ENCODE peak calls at places on chromosomes 6 and 20, in five cellular contexts. C is fibroblast of lung, U is left ventricle myocardium inferior, G is aorta, L is OCI-LY7. P is an unnamed sample.
A peak's percentile ranks its signal among the peaks of the same experiment; 100 is the strongest.

GRCh38 chr6:131949615-131949908 is 1.6 kb downstream of the CCN2 start:
- DNase-seq in L (no peak), G (no peak), U (no peak), C (peak; percentile 92), P (peak; percentile 83)

GRCh38 chr6:108165714-108166663 is at the start of gene NR2E1:
- DNase-seq in U (no peak), G (no peak), L (no peak), C (peak; percentile 14), P (peak; percentile 41)

GRCh38 chr6:3075522-3076113 is 7.3 kb downstream of the RIPK1 start:
- DNase-seq in G (no peak), U (no peak), C (no peak), L (peak; percentile 60), P (no peak)

GRCh38 chr6:3026811-3027626 is 27.3 kb downstream of the NQO2 start:
- DNase-seq in U (no peak), C (peak; percentile 41), G (no peak), L (peak; percentile 92), P (no peak)

GRCh38 chr6:3031857-3032256 is 32.2 kb downstream of the NQO2 start:
- DNase-seq in C (no peak), L (peak; percentile 80), U (no peak), G (no peak), P (no peak)

GRCh38 chr20:11379257-11380011 is 538.3 kb upstream of the BTBD3 start:
- DNase-seq in C (no peak), U (no peak), G (no peak), L (no peak), P (no peak)

GRCh38 chr6:148520109-148520841 is 177.6 kb downstream of the SASH1 start:
- DNase-seq in G (no peak), L (peak; percentile 85), C (no peak), U (no peak), P (no peak)

GRCh38 chr6:33691456-33692077 is 19.9 kb downstream of the UQCC2 start:
- DNase-seq in G (no peak), C (no peak), L (no peak), U (no peak), P (no peak)

GRCh38 chr20:62376112-62377063 is 9.3 kb upstream of the LAMA5 start:
- DNase-seq in U (no peak), C (peak; percentile 49), L (no peak), G (peak; percentile 80), P (no peak)

GRCh38 chr6:17173071-17173470 is 71.2 kb downstream of the STMND1 start:
- DNase-seq in U (no peak), L (no peak), G (no peak), C (peak; percentile 35), P (no peak)

GRCh38 chr6:116876635-116877611 is at the start of gene RFX6:
- DNase-seq in U (no peak), L (no peak), C (no peak), G (no peak), P (no peak)

GRCh38 chr6:120493483-120493882 is 840.8 kb downstream of the TBC1D32 start:
- DNase-seq in C (no peak), L (no peak), U (no peak), G (no peak), P (no peak)

GRCh38 chr6:408599-409102 is 17.1 kb downstream of the IRF4 start:
- DNase-seq in L (peak; percentile 30), G (peak; percentile 86), U (no peak), C (peak; percentile 32), P (no peak)

GRCh38 chr20:34311118-34312023 is 8.2 kb upstream of the AHCY start:
- DNase-seq in C (no peak), U (no peak), G (peak; percentile 55), L (no peak), P (no peak)

GRCh38 chr6:48388045-48388444 is 277.0 kb upstream of the PTCHD4 start:
- DNase-seq in C (no peak), U (no peak), L (no peak), G (no peak), P (no peak)

GRCh38 chr6:101722991-101723579 is 329.6 kb downstream of the GRIK2 start:
- DNase-seq in L (no peak), C (peak; percentile 89), U (no peak), G (no peak), P (peak; percentile 90)

GRCh38 chr6:44117397-44118128 is 9.7 kb downstream of the MRPL14 start:
- DNase-seq in L (no peak), C (peak; percentile 84), G (no peak), U (no peak), P (peak; percentile 91)

GRCh38 chr20:19774086-19774933 is 16.3 kb downstream of the RIN2 start:
- DNase-seq in C (no peak), L (no peak), G (no peak), U (no peak), P (no peak)

GRCh38 chr20:33387177-33387576 is 14.1 kb downstream of the CDK5RAP1 start:
- DNase-seq in L (no peak), G (no peak), C (peak; percentile 78), U (peak; percentile 26), P (no peak)

GRCh38 chr6:142913511-142914047 is 31.4 kb downstream of the HIVEP2 start:
- DNase-seq in L (peak; percentile 88), C (no peak), U (no peak), G (no peak), P (no peak)

GRCh38 chr20:18304618-18305017 is 16.3 kb downstream of the ZNF133 start:
- DNase-seq in C (no peak), L (no peak), U (no peak), G (no peak), P (no peak)

GRCh38 chr6:37776546-37776945 is 43.0 kb upstream of the ZFAND3 start:
- DNase-seq in G (no peak), L (no peak), C (no peak), U (no peak), P (no peak)

GRCh38 chr20:59381658-59382057 is 81.2 kb downstream of the EDN3 start:
- DNase-seq in U (no peak), L (no peak), C (no peak), G (no peak), P (no peak)

GRCh38 chr6:69789573-69789972 is 7.2 kb downstream of the LMBRD1 start:
- DNase-seq in G (no peak), L (no peak), C (no peak), U (no peak), P (no peak)

GRCh38 chr20:38143646-38144554 is 21.2 kb downstream of the TGM2 start:
- DNase-seq in G (peak; percentile 90), U (no peak), L (no peak), C (peak; percentile 95), P (peak; percentile 97)

GRCh38 chr6:164579035-164579434 is 730.4 kb downstream of the C6orf118 start:
- DNase-seq in U (no peak), G (no peak), C (no peak), L (no peak), P (no peak)

GRCh38 chr20:56202493-56203077 is 45.9 kb upstream of the MC3R start:
- DNase-seq in U (no peak), C (no peak), G (no peak), L (peak; percentile 1), P (peak; percentile 20)

GRCh38 chr6:109393882-109394281 is 11.6 kb upstream of the CD164 start:
- DNase-seq in L (no peak), G (no peak), U (no peak), C (no peak), P (peak; percentile 73)

GRCh38 chr6:52534966-52535390 is 41.9 kb downstream of the TRAM2 start:
- DNase-seq in C (no peak), U (no peak), G (no peak), L (peak; percentile 36), P (no peak)

GRCh38 chr20:4082406-4083102 is 67.2 kb upstream of the RNF24 start:
- DNase-seq in L (no peak), C (peak; percentile 83), U (peak; percentile 35), G (peak; percentile 69), P (peak; percentile 50)

DNA sequence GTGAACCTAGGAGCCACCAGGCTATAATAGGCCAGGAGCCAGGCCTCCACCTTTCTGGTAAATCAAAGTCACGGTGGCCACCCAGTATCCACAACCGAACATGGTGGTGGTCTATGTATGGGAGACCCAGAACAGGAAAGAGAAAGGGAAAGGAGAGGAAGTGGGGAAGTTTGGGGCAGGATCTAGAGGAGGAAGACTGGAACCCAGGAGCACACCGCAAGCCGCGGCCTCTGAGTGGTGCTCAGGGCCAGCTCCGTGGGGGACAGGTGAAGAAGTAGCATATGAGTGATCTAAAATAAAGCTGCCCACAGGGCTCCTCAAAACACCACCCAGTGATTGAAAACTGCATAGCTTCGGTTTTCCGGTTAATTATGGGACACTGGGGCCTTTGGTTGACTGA is 214.8 kb downstream of the ZDHHC14 start:
- DNase-seq in C (no peak), U (no peak), G (no peak), L (no peak), P (no peak)
- H3K27ac ChIP-seq in C (no peak overlapping the region), U (no peak overlapping the region), G (no peak overlapping the region), L (no peak overlapping the region), P (no peak overlapping the region)

GRCh38 chr6:27518881-27519795 is 46.2 kb upstream of the ZNF184 start:
- DNase-seq in U (peak; percentile 33), G (peak; percentile 60), C (peak; percentile 86), L (peak; percentile 73), P (peak; percentile 93)
- H3K27ac ChIP-seq in U (peak overlapping the region; percentile 77), G (peak overlapping the region; percentile 93), C (peak overlapping the region; percentile 71), L (peak overlapping the region; percentile 31), P (peak overlapping the region; percentile 64)

DNA sequence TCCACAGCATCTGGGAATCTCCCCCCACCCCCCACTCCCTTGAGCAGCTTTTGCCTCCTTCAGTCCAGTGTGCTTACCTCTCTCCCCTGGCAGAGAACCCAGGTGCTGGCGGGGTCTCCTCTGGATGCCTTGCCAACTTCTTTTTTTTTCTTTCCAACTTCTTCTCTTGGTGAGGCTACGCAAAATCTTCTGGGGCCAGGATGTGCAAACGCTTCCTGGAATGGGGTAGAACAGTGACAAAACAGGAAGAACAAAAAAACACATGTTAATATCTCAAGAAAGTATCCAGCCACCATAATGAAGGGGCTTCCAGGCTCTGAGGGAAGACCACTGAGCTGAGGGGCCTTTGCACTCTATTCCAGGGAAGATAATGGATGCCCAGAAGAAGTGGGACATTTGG is 53.9 kb upstream of the DDR1 start:
- DNase-seq in U (no peak), G (no peak), C (no peak), L (peak; percentile 43), P (no peak)
- H3K27ac ChIP-seq in U (no peak overlapping the region), G (no peak overlapping the region), C (no peak overlapping the region), L (no peak overlapping the region), P (no peak overlapping the region)

GRCh38 chr6:89393659-89394058 is 18.4 kb downstream of the RRAGD start:
- DNase-seq in C (no peak), L (no peak), U (no peak), G (no peak), P (no peak)
- H3K27ac ChIP-seq in C (no peak overlapping the region), L (no peak overlapping the region), U (no peak overlapping the region), G (no peak overlapping the region), P (no peak overlapping the region)

GRCh38 chr20:25360631-25361286 is 29.9 kb downstream of the ABHD12 start:
- DNase-seq in L (no peak), G (peak; percentile 49), C (peak; percentile 86), U (no peak), P (no peak)
- H3K27ac ChIP-seq in L (no peak overlapping the region), G (no peak overlapping the region), C (peak overlapping the region; percentile 30), U (peak overlapping the region; percentile 44), P (no peak overlapping the region)

P was measured in foreskin keratinocyte.